ENCODE peak calls at places on chromosomes 4 and X, in five cellular contexts. X is adrenal gland, R is HCT116, A is esophagus squamous epithelium, I is right lobe of liver. Y is an unnamed sample.

GRCh38 chrX:150085881-150086280 is 147.6 kb upstream of the EOLA2 start:
- DNase-seq in R (no peak), X (no peak), I (no peak), A (no peak), Y (no peak)

GRCh38 chrX:126137899-126138298 is 28.2 kb downstream of the DCAF12L2 start:
- DNase-seq in A (no peak), X (no peak), I (no peak), R (no peak), Y (no peak)

GRCh38 chrX:67734111-67734753 is 190.4 kb downstream of the AR start:
- DNase-seq in A (no peak), X (no peak), I (no peak), R (no peak), Y (no peak)

GRCh38 chr4:24645765-24646550 is 61.6 kb upstream of the DHX15 start:
- DNase-seq in X (no peak), A (no peak), I (no peak), R (no peak), Y (no peak)

GRCh38 chr4:185212566-185212965 is 3.2 kb downstream of the SNX25 start:
- DNase-seq in X (no peak), I (no peak), R (no peak), A (no peak), Y (no peak)

GRCh38 chrX:49096419-49096818 is 16.7 kb upstream of the WDR45 start:
- DNase-seq in R (no peak), X (no peak), A (no peak), I (no peak), Y (no peak)

GRCh38 chrX:124401696-124402095 is 55.3 kb downstream of the SH2D1A start:
- DNase-seq in X (no peak), I (peak; percentile 60), R (no peak), A (no peak), Y (no peak)

GRCh38 chrX:39771089-39771488 is 326.7 kb downstream of the BCOR start:
- DNase-seq in I (no peak), R (no peak), X (no peak), A (no peak), Y (no peak)

GRCh38 chr4:25235401-25235800 is 1.6 kb downstream of the PI4K2B start:
- DNase-seq in R (no peak), I (no peak), A (no peak), X (no peak), Y (no peak)

GRCh38 chrX:69024931-69025330 is 140.3 kb downstream of the PJA1 start:
- DNase-seq in I (no peak), A (no peak), R (no peak), X (peak; percentile 83), Y (no peak)

GRCh38 chr4:55887594-55887993 is 34.1 kb downstream of the EXOC1 start:
- DNase-seq in R (no peak), A (no peak), I (no peak), X (no peak), Y (no peak)

GRCh38 chr4:78482281-78482680 is 69.3 kb upstream of the ANXA3 start:
- DNase-seq in X (no peak), R (no peak), I (no peak), A (no peak), Y (no peak)

GRCh38 chr4:70706516-70706915 is 15.2 kb upstream of the RUFY3 start:
- DNase-seq in X (no peak), A (no peak), R (no peak), I (no peak), Y (no peak)

GRCh38 chrX:874061-874460 is 243.5 kb downstream of the SHOX start:
- DNase-seq in A (no peak), R (no peak), I (no peak), X (no peak), Y (no peak)

GRCh38 chr4:141571368-141571767 is 65.0 kb upstream of the IL15 start:
- DNase-seq in A (no peak), I (no peak), X (no peak), R (no peak), Y (no peak)

GRCh38 chrX:147069926-147070325 is 255.4 kb upstream of the CXorf51A start:
- DNase-seq in R (no peak), I (no peak), A (no peak), X (no peak), Y (no peak)

GRCh38 chr4:125334936-125335335 is 20.2 kb downstream of the FAT4 start:
- DNase-seq in A (no peak), R (no peak), X (no peak), I (no peak), Y (no peak)

GRCh38 chrX:128020701-128021100 is 31.5 kb downstream of the ACTRT1 start:
- DNase-seq in X (peak; percentile 3), I (no peak), A (no peak), R (no peak), Y (no peak)

GRCh38 chr4:78691971-78692814 is 84.0 kb upstream of the BMP2K start:
- DNase-seq in I (no peak), X (peak; percentile 68), A (no peak), R (no peak), Y (no peak)

GRCh38 chr4:121913667-121914066 is 38.2 kb downstream of the TRPC3 start:
- DNase-seq in R (no peak), I (no peak), A (no peak), X (no peak), Y (no peak)

GRCh38 chr4:121784975-121785374 is 16.1 kb upstream of the EXOSC9 start:
- DNase-seq in A (no peak), R (no peak), I (no peak), X (no peak), Y (peak; percentile 16)

GRCh38 chr4:26473893-26474292 is 16.4 kb downstream of the CCKAR start:
- DNase-seq in X (no peak), A (no peak), R (no peak), I (no peak), Y (no peak)

GRCh38 chrX:124045109-124045508 is 83.6 kb downstream of the STAG2 start:
- DNase-seq in I (no peak), A (no peak), R (no peak), X (no peak), Y (no peak)

GRCh38 chrX:111145878-111146277 is 49.9 kb downstream of the PAK3 start:
- DNase-seq in I (no peak), R (no peak), A (no peak), X (no peak), Y (no peak)

GRCh38 chrX:124540474-124540873 is 194.1 kb downstream of the SH2D1A start:
- DNase-seq in X (no peak), A (no peak), R (no peak), I (no peak), Y (no peak)

DNA sequence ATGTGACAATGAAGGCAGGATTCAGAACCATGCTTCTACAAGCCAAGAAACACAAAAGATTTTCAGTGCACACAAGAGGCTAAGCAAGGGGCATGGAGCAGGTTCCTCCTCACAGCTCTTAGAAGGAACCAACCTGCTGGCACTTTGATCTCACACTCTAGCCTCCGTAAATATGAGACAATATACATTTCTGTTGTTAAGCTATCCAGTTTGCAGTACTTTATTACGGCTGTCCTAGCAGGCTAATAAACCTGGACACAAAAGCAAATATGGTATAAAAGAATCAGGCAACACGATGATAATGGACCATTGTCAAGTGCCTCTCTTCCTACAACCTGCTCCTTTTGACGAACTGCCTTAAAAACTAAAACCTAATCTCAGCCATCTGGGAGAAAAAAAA is 114.5 kb downstream of the ZAR1 start:
- DNase-seq in R (no peak), X (no peak), A (no peak), I (no peak), Y (no peak)
- TF ChIP-seq POLR2A in R (no peak), X (no peak), A (no peak), I (no peak), Y (no peak)

GRCh38 chr4:128809477-128810330 is at the start of gene JADE1:
- DNase-seq in X (peak; percentile 95), I (peak; percentile 87), A (peak; percentile 53), R (peak; percentile 90), Y (peak; percentile 89)
- TF ChIP-seq POLR2A in X (peak; percentile 93), I (peak; percentile 90), A (peak; percentile 64), R (peak; percentile 56), Y (peak; percentile 18)

DNA sequence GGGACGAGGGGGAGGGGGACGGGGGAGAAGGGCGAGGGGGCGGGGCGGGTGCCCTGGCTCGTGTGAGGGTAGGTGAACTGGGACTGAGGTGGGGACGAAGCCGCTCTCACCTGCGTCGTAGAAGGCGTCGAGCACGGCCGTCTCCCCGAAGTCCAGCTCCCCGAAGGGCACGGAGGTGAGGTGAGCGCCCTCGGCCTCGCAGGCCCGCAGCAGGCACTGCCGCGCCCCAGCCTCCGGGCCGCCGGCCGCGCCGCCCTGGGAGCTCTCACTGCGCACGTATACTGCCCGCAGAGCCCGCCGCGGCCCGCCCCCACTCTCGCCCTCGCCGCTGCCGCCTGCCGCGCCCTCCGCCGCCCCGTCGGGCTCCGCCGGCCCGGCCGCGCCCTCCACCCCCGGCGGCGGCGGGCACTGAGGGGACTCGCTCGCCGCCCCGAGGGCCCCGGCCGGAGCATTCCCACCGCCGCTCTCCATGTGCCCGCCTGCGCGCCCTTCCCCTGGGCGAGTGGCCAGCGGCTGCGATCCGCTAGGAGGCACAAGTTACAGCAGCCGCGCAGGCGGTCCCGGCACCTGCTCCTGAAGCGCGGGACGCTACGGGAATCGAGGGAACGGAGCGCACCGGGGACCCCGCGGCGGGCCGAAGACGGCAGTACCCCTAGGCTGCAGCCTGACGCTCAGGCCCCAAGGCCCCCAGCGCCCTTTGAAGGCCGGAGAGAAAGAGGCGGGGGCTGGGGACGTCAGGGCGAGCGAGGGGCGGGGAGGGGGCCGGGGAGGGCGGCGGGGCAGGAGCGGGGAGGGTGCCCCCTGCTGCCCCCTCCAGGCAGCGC is at the start of gene MAP3K15:
- DNase-seq in I (peak; percentile 53), A (no peak), X (peak; percentile 54), R (no peak), Y (no peak)
- TF ChIP-seq POLR2A in I (no peak), A (no peak), X (peak; percentile 55), R (no peak), Y (no peak)

GRCh38 chr4:174524242-174524641 is 2.0 kb upstream of the HPGD start:
- DNase-seq in R (no peak), I (no peak), X (peak; percentile 43), A (no peak), Y (no peak)

GRCh38 chr4:174521800-174522182 is 497 bp downstream of the HPGD start:
- DNase-seq in X (no peak), R (no peak), A (no peak), I (no peak), Y (no peak)

GRCh38 chr4:174523003-174523693 is 860 bp upstream of the HPGD start:
- DNase-seq in A (no peak), I (no peak), R (no peak), X (peak; percentile 5), Y (no peak)

GRCh38 chr4:174520655-174521054 is 1.6 kb downstream of the HPGD start:
- DNase-seq in R (no peak), I (no peak), A (no peak), X (no peak), Y (no peak)

DNA sequence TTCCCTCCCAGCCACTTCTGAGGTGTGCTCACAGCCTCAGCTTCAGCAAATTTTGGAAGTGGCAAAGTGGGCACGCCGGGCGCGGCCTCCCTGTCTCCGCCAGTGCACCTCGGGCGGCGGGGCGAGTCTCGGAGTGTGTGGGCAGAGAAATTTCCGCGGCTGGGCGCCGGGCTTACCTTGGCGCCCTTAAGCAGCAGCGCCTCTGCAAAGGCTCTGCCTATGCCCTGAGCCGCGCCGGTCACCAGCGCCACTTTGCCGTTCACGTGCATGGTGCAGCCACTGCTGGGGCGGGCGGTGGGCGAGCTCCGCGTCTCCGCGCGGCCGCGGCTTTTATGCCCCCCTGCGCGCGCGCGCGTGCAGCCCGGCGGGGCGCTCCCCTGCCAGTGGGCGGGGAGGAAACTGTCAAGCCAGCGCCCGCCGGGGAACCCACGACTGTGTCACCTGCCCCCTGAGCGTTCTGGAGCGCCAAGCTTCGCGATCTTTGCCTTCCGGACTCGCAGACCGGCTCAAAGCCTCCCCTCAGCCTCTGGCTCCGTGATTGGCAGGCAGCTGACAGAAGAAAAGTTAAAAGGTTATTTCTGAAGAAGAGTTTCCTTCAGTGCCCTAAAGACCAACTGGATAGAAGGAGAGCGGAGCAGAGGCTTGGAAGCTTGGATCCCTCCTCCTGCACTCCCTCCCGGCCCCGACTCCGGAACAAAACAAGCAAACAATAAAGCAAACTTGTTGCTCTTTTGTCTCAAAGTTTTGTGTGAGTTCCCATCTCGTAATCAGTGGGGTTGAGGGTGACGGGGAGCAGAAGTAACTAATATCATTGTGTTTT is at the start of gene HPGD:
- DNase-seq in I (peak; percentile 85), X (peak; percentile 56), R (no peak), A (no peak), Y (peak; percentile 23)
- TF ChIP-seq POLR2A in I (peak; percentile 86), X (no peak), R (no peak), A (peak; percentile 72), Y (no peak)